ENCODE peak calls at places on chromosome X, in eight cellular contexts. N is DND-41, J is HCT116, S is endothelial cell of umbilical vein, G is osteoblast, L is K562, W is OCI-LY7, Q is Karpas-422. C is an unnamed sample.

GRCh38 chrX:107726809-107727534 is 48.6 kb downstream of the TSC22D3 start:
- DNase-seq in W (no peak), L (peak; percentile 44), Q (no peak), S (peak; percentile 44), N (no peak), J (no peak), G (no peak), C (no peak)

GRCh38 chrX:95318882-95319281 is 1365.8 kb upstream of the DIAPH2 start:
- DNase-seq in L (peak; percentile 1), N (no peak), G (peak; percentile 50), J (no peak), S (no peak), Q (peak; percentile 54), W (peak; percentile 1), C (no peak)

GRCh38 chrX:46330513-46330912 is 214.7 kb downstream of the ZNF674 start:
- DNase-seq in W (no peak), L (no peak), J (no peak), S (no peak), G (no peak), Q (no peak), N (no peak), C (no peak)

GRCh38 chrX:50971390-50971789 is 60.9 kb downstream of the BMP15 start:
- DNase-seq in L (no peak), W (no peak), Q (no peak), S (no peak), G (no peak), N (no peak), J (peak; percentile 12), C (peak; percentile 0)

GRCh38 chrX:10726647-10727046 is 106.3 kb upstream of the MID1 start:
- DNase-seq in Q (no peak), G (peak; percentile 91), L (no peak), J (no peak), S (no peak), W (no peak), N (no peak), C (peak; percentile 70)

GRCh38 chrX:39927380-39927779 is 170.4 kb downstream of the BCOR start:
- DNase-seq in J (no peak), W (no peak), Q (no peak), L (no peak), S (no peak), G (no peak), N (no peak), C (no peak)

GRCh38 chrX:21883258-21883657 is 27.5 kb downstream of the YY2 start:
- DNase-seq in S (peak; percentile 2), J (no peak), Q (no peak), G (no peak), N (no peak), W (no peak), L (no peak), C (no peak)

GRCh38 chrX:100994352-100995281 is 25.1 kb downstream of the ARL13A start:
- DNase-seq in S (peak; percentile 41), W (no peak), G (no peak), N (no peak), L (peak; percentile 63), J (peak; percentile 47), Q (no peak), C (peak; percentile 30)

GRCh38 chrX:24186483-24186882 is 37.0 kb downstream of the ZFX start:
- DNase-seq in N (peak; percentile 27), G (no peak), W (no peak), L (no peak), Q (no peak), J (no peak), S (no peak), C (no peak)

GRCh38 chrX:24190500-24191156 is 41.1 kb downstream of the ZFX start:
- DNase-seq in G (no peak), L (no peak), Q (no peak), N (no peak), W (no peak), J (no peak), S (no peak), C (peak; percentile 34)

GRCh38 chrX:24186986-24187385 is 37.5 kb downstream of the ZFX start:
- DNase-seq in L (no peak), W (no peak), S (no peak), G (no peak), N (no peak), Q (no peak), J (no peak), C (no peak)

GRCh38 chrX:24184018-24184417 is 34.5 kb downstream of the ZFX start:
- DNase-seq in Q (no peak), N (no peak), W (no peak), G (no peak), S (no peak), L (no peak), J (no peak), C (no peak)

DNA sequence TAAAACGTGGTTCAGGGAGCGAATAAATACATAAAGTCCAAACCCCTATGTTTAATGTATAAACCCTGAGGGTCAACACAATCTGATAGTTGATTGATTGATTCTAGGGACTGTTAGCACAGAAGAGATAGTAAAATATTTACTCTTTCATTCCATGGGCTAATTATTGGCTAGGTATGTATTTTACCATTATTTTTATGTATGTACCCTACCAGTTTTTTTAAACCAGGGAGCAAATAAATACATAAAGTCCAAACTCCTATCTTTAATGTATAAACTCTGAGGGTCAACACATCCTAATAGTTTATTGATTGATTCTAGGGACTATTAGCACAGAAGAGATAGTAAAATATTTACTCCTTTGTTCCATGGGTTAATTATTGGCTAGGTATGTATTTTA is 40.0 kb downstream of the ZFX start:
- DNase-seq in Q (no peak), G (no peak), L (no peak), W (no peak), J (no peak), N (no peak), S (no peak), C (no peak)
- H4K20me1 ChIP-seq in Q (peaks cover 17% of the 10 kb centered on the region), G (peaks cover 71% of the 10 kb centered on the region), L (no peaks in the 10 kb centered on the region), W (no peaks in the 10 kb centered on the region), J (no peaks in the 10 kb centered on the region), N (peaks cover 41% of the 10 kb centered on the region), S (no peaks in the 10 kb centered on the region), C (peaks cover 5% of the 10 kb centered on the region)

DNA sequence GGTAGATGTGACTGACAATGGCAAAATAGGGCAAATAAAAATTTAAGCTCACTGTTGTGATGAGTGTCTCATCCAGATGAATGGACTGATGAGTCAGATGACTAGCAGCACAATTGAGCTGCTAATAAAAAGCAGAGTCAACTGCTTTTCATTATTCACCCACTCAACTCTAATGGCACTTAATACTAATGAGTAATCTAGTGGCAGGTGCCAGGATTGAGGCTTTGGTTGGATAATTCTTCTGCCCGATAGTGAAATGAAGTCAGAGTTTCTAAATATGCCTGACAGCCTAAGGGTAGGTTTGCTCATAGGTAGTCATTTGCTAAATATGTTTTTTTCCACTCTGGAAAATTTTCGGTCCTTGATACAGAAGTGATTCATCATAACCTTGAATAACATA is 10.4 kb downstream of the OGT start:
- DNase-seq in S (peak; percentile 80), W (no peak), G (no peak), N (no peak), L (no peak), J (no peak), Q (no peak), C (no peak)
- H4K20me1 ChIP-seq in S (peaks cover 5% of the 10 kb centered on the region), W (peaks cover 49% of the 10 kb centered on the region), G (peaks cover 47% of the 10 kb centered on the region), N (peaks cover 72% of the 10 kb centered on the region), L (peaks cover 38% of the 10 kb centered on the region), J (peaks cover 38% of the 10 kb centered on the region), Q (peaks cover 31% of the 10 kb centered on the region), C (peaks cover 8% of the 10 kb centered on the region)

GRCh38 chrX:133971586-133971985 is 13.8 kb downstream of the GPC3 start:
- DNase-seq in Q (no peak), N (no peak), G (no peak), S (no peak), J (no peak), W (no peak), L (no peak), C (no peak)
- H4K20me1 ChIP-seq in Q (no peaks in the 10 kb centered on the region), N (no peaks in the 10 kb centered on the region), G (no peaks in the 10 kb centered on the region), S (no peaks in the 10 kb centered on the region), J (no peaks in the 10 kb centered on the region), W (no peaks in the 10 kb centered on the region), L (no peaks in the 10 kb centered on the region), C (peaks cover 2% of the 10 kb centered on the region)

GRCh38 chrX:31845003-31845402 is 773.2 kb upstream of the FTHL17 start:
- DNase-seq in J (no peak), G (no peak), N (no peak), S (peak; percentile 6), L (no peak), Q (no peak), W (no peak), C (peak; percentile 13)

GRCh38 chrX:31851761-31852160 is 779.9 kb upstream of the FTHL17 start:
- DNase-seq in J (no peak), L (no peak), Q (no peak), W (no peak), S (no peak), N (no peak), G (no peak), C (no peak)

DNA sequence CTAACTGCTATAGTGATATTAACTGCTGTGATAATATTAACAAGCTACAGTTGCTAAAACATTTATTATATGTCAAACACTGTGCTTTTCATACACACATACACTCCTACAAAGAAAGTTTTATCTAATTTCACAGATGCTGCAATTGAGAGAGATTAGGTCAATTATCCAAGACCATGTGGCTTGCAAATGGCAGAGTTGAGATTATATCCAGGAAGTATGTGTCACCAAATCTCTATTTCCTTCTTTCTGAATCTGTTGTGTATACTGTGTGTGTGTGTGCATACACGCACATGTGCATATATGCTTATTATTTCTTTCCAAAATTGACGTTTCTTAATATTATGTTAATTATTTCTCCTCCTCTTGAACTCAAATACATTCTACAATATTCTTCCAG is 775.9 kb upstream of the FTHL17 start:
- DNase-seq in S (peak; percentile 20), W (no peak), L (no peak), G (no peak), N (no peak), J (no peak), Q (no peak), C (no peak)
- H4K20me1 ChIP-seq in S (no peaks in the 10 kb centered on the region), W (no peaks in the 10 kb centered on the region), L (no peaks in the 10 kb centered on the region), G (no peaks in the 10 kb centered on the region), N (no peaks in the 10 kb centered on the region), J (no peaks in the 10 kb centered on the region), Q (no peaks in the 10 kb centered on the region), C (no peaks in the 10 kb centered on the region)

GRCh38 chrX:124592745-124593144 is 246.4 kb downstream of the SH2D1A start:
- DNase-seq in Q (no peak), L (no peak), W (no peak), J (no peak), G (no peak), N (no peak), S (no peak), C (no peak)

GRCh38 chrX:124594017-124594651 is 247.8 kb downstream of the SH2D1A start:
- DNase-seq in N (no peak), G (no peak), W (no peak), Q (no peak), S (no peak), L (no peak), J (no peak), C (no peak)
- H4K20me1 ChIP-seq in N (no peaks in the 10 kb centered on the region), G (no peaks in the 10 kb centered on the region), W (no peaks in the 10 kb centered on the region), Q (no peaks in the 10 kb centered on the region), S (no peaks in the 10 kb centered on the region), L (no peaks in the 10 kb centered on the region), J (no peaks in the 10 kb centered on the region), C (no peaks in the 10 kb centered on the region)

DNA sequence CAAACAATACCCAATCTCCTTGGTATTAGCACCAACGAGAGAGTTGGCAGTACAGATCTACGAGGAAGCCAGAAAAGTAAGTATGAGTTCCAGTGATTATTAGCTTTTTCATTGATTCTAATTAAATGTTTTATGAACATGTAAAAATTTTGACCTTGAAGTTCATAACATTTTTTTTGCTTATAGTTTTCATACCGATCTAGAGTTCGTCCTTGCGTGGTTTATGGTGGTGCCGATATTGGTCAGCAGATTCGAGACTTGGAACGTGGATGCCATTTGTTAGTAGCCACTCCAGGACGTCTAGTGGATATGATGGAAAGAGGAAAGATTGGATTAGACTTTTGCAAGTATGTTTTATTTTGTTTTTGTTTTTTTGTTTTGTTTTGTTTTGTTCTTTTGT is 10.1 kb downstream of the DDX3X start:
- DNase-seq in Q (no peak), J (no peak), S (no peak), W (no peak), G (no peak), L (no peak), N (no peak), C (no peak)
- H4K20me1 ChIP-seq in Q (peaks cover 77% of the 10 kb centered on the region), J (peaks cover 41% of the 10 kb centered on the region), S (peaks cover 10% of the 10 kb centered on the region), W (peaks cover 27% of the 10 kb centered on the region), G (peaks cover 76% of the 10 kb centered on the region), L (peaks cover 33% of the 10 kb centered on the region), N (peaks cover 59% of the 10 kb centered on the region), C (peaks cover 9% of the 10 kb centered on the region)

C was measured in fibroblast of lung.